ENCODE peak calls at places on chromosomes 4 and X, in seven cellular contexts. One of them, this sample, is unnamed. For H3K4me1, the result is how much of the 10 kb centered on the place peaks cover.

GRCh38 chr4:52555356-52555716 is 103.8 kb downstream of the USP46 start:
- DNase-seq in right atrium auricular region: no peak
- DNase-seq in uterus: no peak
- DNase-seq in HepG2: no peak
- DNase-seq in astrocyte: no peak
- DNase-seq in psoas muscle: no peak
- DNase-seq in stomach: no peak
- DNase-seq in this sample: no peak

GRCh38 chr4:139834210-139834609 is 168.6 kb downstream of the MGST2 start:
- DNase-seq in right atrium auricular region: no peak
- DNase-seq in uterus: no peak
- DNase-seq in HepG2: peak
- DNase-seq in astrocyte: no peak
- DNase-seq in psoas muscle: no peak
- DNase-seq in stomach: no peak
- DNase-seq in this sample: no peak

GRCh38 chr4:156547891-156548290 is 423.7 kb downstream of the PDGFC start:
- DNase-seq in right atrium auricular region: no peak
- DNase-seq in uterus: no peak
- DNase-seq in HepG2: no peak
- DNase-seq in astrocyte: no peak
- DNase-seq in psoas muscle: no peak
- DNase-seq in stomach: no peak
- DNase-seq in this sample: no peak

GRCh38 chrX:11585174-11585573 is 80.5 kb downstream of the ARHGAP6 start:
- DNase-seq in right atrium auricular region: no peak
- DNase-seq in uterus: no peak
- DNase-seq in HepG2: no peak
- DNase-seq in astrocyte: no peak
- DNase-seq in psoas muscle: no peak
- DNase-seq in stomach: no peak
- DNase-seq in this sample: no peak

GRCh38 chrX:41118156-41118555 is 32.9 kb downstream of the USP9X start:
- DNase-seq in right atrium auricular region: no peak
- DNase-seq in uterus: no peak
- DNase-seq in HepG2: no peak
- DNase-seq in astrocyte: no peak
- DNase-seq in psoas muscle: no peak
- DNase-seq in stomach: no peak
- DNase-seq in this sample: no peak

GRCh38 chr4:168218663-168219062 is 99.9 kb downstream of the DDX60 start:
- DNase-seq in right atrium auricular region: no peak
- DNase-seq in uterus: no peak
- DNase-seq in HepG2: no peak
- DNase-seq in astrocyte: peak
- DNase-seq in psoas muscle: no peak
- DNase-seq in stomach: no peak
- DNase-seq in this sample: no peak

GRCh38 chr4:140102406-140102805 is 51.6 kb downstream of the MAML3 start:
- DNase-seq in right atrium auricular region: no peak
- DNase-seq in uterus: no peak
- DNase-seq in HepG2: no peak
- DNase-seq in astrocyte: peak
- DNase-seq in psoas muscle: no peak
- DNase-seq in stomach: no peak
- DNase-seq in this sample: no peak

GRCh38 chr4:186074189-186074588 is 5.2 kb downstream of the TLR3 start:
- DNase-seq in right atrium auricular region: no peak
- DNase-seq in uterus: no peak
- DNase-seq in HepG2: no peak
- DNase-seq in astrocyte: no peak
- DNase-seq in psoas muscle: no peak
- DNase-seq in stomach: no peak
- DNase-seq in this sample: no peak

GRCh38 chr4:1594871-1595788 is 89.0 kb downstream of the FAM53A start:
- DNase-seq in right atrium auricular region: no peak
- DNase-seq in uterus: no peak
- DNase-seq in HepG2: no peak
- DNase-seq in astrocyte: no peak
- DNase-seq in psoas muscle: no peak
- DNase-seq in stomach: no peak
- DNase-seq in this sample: no peak

GRCh38 chr4:87975466-87975865 is at the start of gene SPP1:
- DNase-seq in right atrium auricular region: no peak
- DNase-seq in uterus: no peak
- DNase-seq in HepG2: peak
- DNase-seq in astrocyte: peak
- DNase-seq in psoas muscle: no peak
- DNase-seq in stomach: no peak
- DNase-seq in this sample: peak

GRCh38 chrX:3712870-3713224 is 602 bp downstream of the PRKX start:
- DNase-seq in right atrium auricular region: no peak
- DNase-seq in uterus: no peak
- DNase-seq in HepG2: no peak
- DNase-seq in astrocyte: no peak
- DNase-seq in psoas muscle: no peak
- DNase-seq in stomach: no peak
- DNase-seq in this sample: no peak

GRCh38 chr4:5979981-5980380 is 38.2 kb downstream of the C4orf50 start:
- DNase-seq in right atrium auricular region: no peak
- DNase-seq in uterus: peak
- DNase-seq in HepG2: no peak
- DNase-seq in astrocyte: no peak
- DNase-seq in psoas muscle: no peak
- DNase-seq in stomach: peak
- DNase-seq in this sample: peak
- TF ChIP-seq CTCF in right atrium auricular region: peak
- TF ChIP-seq CTCF in uterus: peak
- TF ChIP-seq CTCF in HepG2: peak
- TF ChIP-seq CTCF in astrocyte: peak
- TF ChIP-seq CTCF in psoas muscle: no peak
- TF ChIP-seq CTCF in stomach: no peak
- TF ChIP-seq CTCF in this sample: no peak

DNA sequence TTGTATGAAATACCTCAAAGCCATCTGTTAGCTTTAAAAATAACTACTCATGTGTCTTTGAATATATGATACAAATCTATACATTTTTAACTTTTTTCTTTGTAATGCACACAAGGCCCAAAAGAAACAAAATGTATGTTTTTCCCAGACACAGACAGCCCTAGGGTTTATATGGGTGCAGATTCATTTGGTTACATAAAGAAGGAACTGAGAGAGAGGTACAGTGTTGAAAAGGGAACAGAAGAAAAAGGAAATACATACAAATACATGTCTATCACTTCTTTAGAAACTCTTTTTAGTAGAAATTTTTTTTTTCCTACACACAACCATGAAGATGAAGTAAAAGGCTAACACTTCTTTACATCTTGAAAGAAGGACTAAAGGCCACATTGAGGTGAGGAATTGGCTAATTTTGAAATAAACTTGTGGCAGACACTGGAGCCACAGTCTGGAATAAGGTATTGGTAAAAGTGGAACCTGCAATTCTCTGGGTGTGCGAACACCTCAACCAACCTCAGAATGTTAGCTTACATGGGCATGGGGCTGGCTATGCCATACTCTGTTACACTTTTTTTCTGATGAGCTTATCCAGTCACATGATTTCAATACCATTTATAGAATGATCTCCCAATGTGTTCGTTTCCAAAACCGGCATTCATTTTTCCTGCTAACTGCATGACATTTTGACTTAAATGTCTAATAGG is 67.9 kb downstream of the FAM47C start:
- DNase-seq in right atrium auricular region: no peak
- DNase-seq in uterus: no peak
- DNase-seq in HepG2: no peak
- DNase-seq in astrocyte: no peak
- DNase-seq in psoas muscle: no peak
- DNase-seq in stomach: no peak
- DNase-seq in this sample: no peak
- H3K27ac ChIP-seq in right atrium auricular region: no peak
- H3K27ac ChIP-seq in uterus: no peak
- H3K27ac ChIP-seq in HepG2: no peak
- H3K27ac ChIP-seq in astrocyte: no peak
- H3K27ac ChIP-seq in psoas muscle: no peak
- H3K27ac ChIP-seq in stomach: no peak
- H3K27ac ChIP-seq in this sample: no peak

GRCh38 chrX:16005899-16006298 is 117.5 kb upstream of the GRPR start:
- DNase-seq in right atrium auricular region: no peak
- DNase-seq in uterus: no peak
- DNase-seq in HepG2: no peak
- DNase-seq in astrocyte: no peak
- DNase-seq in psoas muscle: no peak
- DNase-seq in stomach: no peak
- DNase-seq in this sample: no peak

GRCh38 chrX:15998350-15998749 is 125.0 kb upstream of the GRPR start:
- DNase-seq in right atrium auricular region: no peak
- DNase-seq in uterus: no peak
- DNase-seq in HepG2: no peak
- DNase-seq in astrocyte: no peak
- DNase-seq in psoas muscle: no peak
- DNase-seq in stomach: no peak
- DNase-seq in this sample: no peak

DNA sequence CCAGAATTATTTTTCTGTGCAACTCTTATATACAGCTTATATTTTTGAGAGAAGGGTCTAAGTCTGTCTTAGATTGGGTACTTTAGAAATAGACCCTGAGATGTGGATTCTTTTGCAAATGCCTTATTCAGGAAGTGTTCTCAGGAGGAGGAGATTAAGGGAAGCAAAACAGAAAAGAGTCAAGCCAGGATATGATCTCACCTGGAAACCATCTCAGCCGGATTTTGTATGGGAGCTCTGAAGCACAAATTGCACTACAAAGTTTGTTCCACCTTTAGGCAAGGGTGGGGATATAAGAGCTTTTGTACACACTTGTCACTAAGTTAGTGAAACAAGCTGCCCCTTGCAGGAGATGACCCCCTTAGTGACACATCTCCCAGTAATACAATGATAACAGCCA is 121.2 kb upstream of the GRPR start:
- DNase-seq in right atrium auricular region: no peak
- DNase-seq in uterus: no peak
- DNase-seq in HepG2: no peak
- DNase-seq in astrocyte: no peak
- DNase-seq in psoas muscle: no peak
- DNase-seq in stomach: no peak
- DNase-seq in this sample: no peak
- H3K4me1 ChIP-seq in right atrium auricular region: under half
- H3K4me1 ChIP-seq in uterus: under half
- H3K4me1 ChIP-seq in HepG2: under half
- H3K4me1 ChIP-seq in astrocyte: under half
- H3K4me1 ChIP-seq in psoas muscle: under half
- H3K4me1 ChIP-seq in stomach: under half
- H3K4me1 ChIP-seq in this sample: under half

DNA sequence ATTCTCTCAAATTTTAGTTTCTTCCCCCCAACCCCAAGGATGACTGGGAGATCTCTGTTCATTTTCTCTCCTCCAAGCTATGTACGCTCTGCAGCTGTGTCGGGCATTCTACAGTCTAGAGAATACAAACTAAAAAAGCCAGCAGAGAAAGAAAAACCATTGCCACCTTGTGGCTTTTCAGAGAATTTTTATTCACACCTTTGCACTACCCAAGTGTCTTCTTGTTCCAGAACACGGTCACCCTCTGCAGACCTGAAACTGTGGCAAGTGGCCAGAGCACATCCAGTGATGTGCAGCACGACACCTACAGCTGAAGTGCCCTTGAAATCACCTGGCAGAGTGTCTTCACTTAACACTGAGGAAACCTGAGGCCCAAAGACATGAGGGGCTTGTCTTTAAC is 68.6 kb downstream of the CHST7 start:
- DNase-seq in right atrium auricular region: no peak
- DNase-seq in uterus: no peak
- DNase-seq in HepG2: peak
- DNase-seq in astrocyte: no peak
- DNase-seq in psoas muscle: no peak
- DNase-seq in stomach: no peak
- DNase-seq in this sample: no peak
- TF ChIP-seq CTCF in right atrium auricular region: peak
- TF ChIP-seq CTCF in uterus: peak
- TF ChIP-seq CTCF in HepG2: no peak
- TF ChIP-seq CTCF in astrocyte: no peak
- TF ChIP-seq CTCF in psoas muscle: peak
- TF ChIP-seq CTCF in stomach: peak
- TF ChIP-seq CTCF in this sample: peak

GRCh38 chr4:74056858-74057562 is 18.5 kb upstream of the CXCL3 start:
- DNase-seq in right atrium auricular region: no peak
- DNase-seq in uterus: no peak
- DNase-seq in HepG2: no peak
- DNase-seq in astrocyte: peak
- DNase-seq in psoas muscle: no peak
- DNase-seq in stomach: no peak
- DNase-seq in this sample: no peak
- H3K27ac ChIP-seq in right atrium auricular region: no peak
- H3K27ac ChIP-seq in uterus: no peak
- H3K27ac ChIP-seq in HepG2: no peak
- H3K27ac ChIP-seq in astrocyte: peak
- H3K27ac ChIP-seq in psoas muscle: no peak
- H3K27ac ChIP-seq in stomach: no peak
- H3K27ac ChIP-seq in this sample: peak

This sample was measured in PC-9.